ENCODE peak calls at places on chromosomes 11 and 22, in four cellular contexts. One of them, this sample, is unnamed.

GRCh38 chr22:24435861-24436351 is 8.5 kb downstream of the ADORA2A start:
- DNase-seq in AG04450: no peak
- DNase-seq in neural progenitor cell: no peak
- DNase-seq in A549: no peak
- DNase-seq in this sample: peak; percentile 42

GRCh38 chr11:62427630-62428233 is 8.9 kb downstream of the SCGB1A1 start:
- DNase-seq in neural progenitor cell: no peak
- DNase-seq in A549: no peak
- DNase-seq in AG04450: no peak
- DNase-seq in this sample: peak; percentile 62

GRCh38 chr11:61895046-61895717 is 3.8 kb upstream of the FADS3 start:
- DNase-seq in AG04450: no peak
- DNase-seq in neural progenitor cell: no peak
- DNase-seq in A549: no peak
- DNase-seq in this sample: no peak

GRCh38 chr11:108852701-108853100 is 187.8 kb downstream of the DDX10 start:
- DNase-seq in AG04450: no peak
- DNase-seq in A549: no peak
- DNase-seq in neural progenitor cell: no peak
- DNase-seq in this sample: no peak

GRCh38 chr11:62830904-62831519 is 839 bp downstream of the STX5 start:
- DNase-seq in A549: no peak
- DNase-seq in AG04450: no peak
- DNase-seq in neural progenitor cell: peak; percentile 81
- DNase-seq in this sample: no peak

GRCh38 chr11:69913591-69914285 is 94.5 kb upstream of the FGF3 start:
- DNase-seq in AG04450: no peak
- DNase-seq in A549: no peak
- DNase-seq in neural progenitor cell: no peak
- DNase-seq in this sample: no peak

GRCh38 chr11:12724301-12725046 is 50.3 kb downstream of the TEAD1 start:
- DNase-seq in AG04450: peak; percentile 83
- DNase-seq in neural progenitor cell: peak; percentile 72
- DNase-seq in A549: peak; percentile 88
- DNase-seq in this sample: peak; percentile 97

GRCh38 chr11:122656073-122656630 is 630 bp downstream of the UBASH3B start:
- DNase-seq in AG04450: no peak
- DNase-seq in neural progenitor cell: peak; percentile 82
- DNase-seq in A549: peak; percentile 53
- DNase-seq in this sample: peak; percentile 88

GRCh38 chr11:62627718-62628117 is 5.9 kb upstream of the B3GAT3 start:
- DNase-seq in A549: peak; percentile 36
- DNase-seq in neural progenitor cell: no peak
- DNase-seq in AG04450: no peak
- DNase-seq in this sample: no peak

GRCh38 chr11:14305649-14306048 is 53.3 kb downstream of the RRAS2 start:
- DNase-seq in A549: no peak
- DNase-seq in AG04450: no peak
- DNase-seq in neural progenitor cell: no peak
- DNase-seq in this sample: no peak

GRCh38 chr22:22810018-22810427 is 77.6 kb upstream of the IGLL5 start:
- DNase-seq in AG04450: no peak
- DNase-seq in A549: peak; percentile 46
- DNase-seq in neural progenitor cell: peak; percentile 82
- DNase-seq in this sample: no peak

GRCh38 chr11:75428301-75428724 is 4.7 kb downstream of the KLHL35 start:
- DNase-seq in AG04450: peak; percentile 57
- DNase-seq in A549: no peak
- DNase-seq in neural progenitor cell: peak; percentile 76
- DNase-seq in this sample: peak; percentile 94

GRCh38 chr11:76802621-76803020 is 19.5 kb downstream of the TSKU start:
- DNase-seq in neural progenitor cell: no peak
- DNase-seq in A549: peak; percentile 15
- DNase-seq in AG04450: no peak
- DNase-seq in this sample: no peak

GRCh38 chr11:115321602-115322289 is 182.5 kb downstream of the CADM1 start:
- DNase-seq in neural progenitor cell: no peak
- DNase-seq in AG04450: no peak
- DNase-seq in A549: no peak
- DNase-seq in this sample: peak; percentile 0

GRCh38 chr11:79013509-79013908 is 427.3 kb downstream of the TENM4 start:
- DNase-seq in A549: peak; percentile 1
- DNase-seq in neural progenitor cell: no peak
- DNase-seq in AG04450: no peak
- DNase-seq in this sample: peak; percentile 22

GRCh38 chr11:80103149-80103859 is 662.5 kb upstream of the TENM4 start:
- DNase-seq in A549: peak; percentile 30
- DNase-seq in AG04450: peak; percentile 79
- DNase-seq in neural progenitor cell: no peak
- DNase-seq in this sample: peak; percentile 90

GRCh38 chr11:125941606-125942275 is 4.1 kb upstream of the VSIG10L2 start:
- DNase-seq in A549: peak; percentile 28
- DNase-seq in AG04450: no peak
- DNase-seq in neural progenitor cell: peak; percentile 80
- DNase-seq in this sample: peak; percentile 10

GRCh38 chr11:123202155-123202714 is 7.2 kb upstream of the CLMP start:
- DNase-seq in A549: no peak
- DNase-seq in neural progenitor cell: peak; percentile 52
- DNase-seq in AG04450: no peak
- DNase-seq in this sample: peak; percentile 59

GRCh38 chr11:27912916-27913315 is 195.0 kb downstream of the KIF18A start:
- DNase-seq in A549: no peak
- DNase-seq in AG04450: no peak
- DNase-seq in neural progenitor cell: no peak
- DNase-seq in this sample: no peak

GRCh38 chr11:134228625-134229024 is 4.2 kb downstream of the VPS26B start:
- DNase-seq in AG04450: no peak
- DNase-seq in A549: no peak
- DNase-seq in neural progenitor cell: no peak
- DNase-seq in this sample: peak; percentile 91

GRCh38 chr11:69558519-69558941 is 77.1 kb downstream of the LINC01488 start:
- DNase-seq in neural progenitor cell: no peak
- DNase-seq in A549: no peak
- DNase-seq in AG04450: no peak
- DNase-seq in this sample: no peak

GRCh38 chr11:61776561-61777075 is 15.8 kb downstream of the TMEM258 start:
- DNase-seq in neural progenitor cell: peak; percentile 67
- DNase-seq in A549: peak; percentile 81
- DNase-seq in AG04450: peak; percentile 45
- DNase-seq in this sample: peak; percentile 59

GRCh38 chr11:31798057-31799035 is 12.8 kb downstream of the PAX6 start:
- DNase-seq in AG04450: no peak
- DNase-seq in A549: no peak
- DNase-seq in neural progenitor cell: peak; percentile 94
- DNase-seq in this sample: no peak

GRCh38 chr11:35065566-35065965 is 73.4 kb upstream of the CD44 start:
- DNase-seq in neural progenitor cell: no peak
- DNase-seq in A549: no peak
- DNase-seq in AG04450: no peak
- DNase-seq in this sample: peak; percentile 43

GRCh38 chr22:37806409-37807338 is 1.1 kb upstream of the GCAT start:
- DNase-seq in neural progenitor cell: peak; percentile 49
- DNase-seq in AG04450: no peak
- DNase-seq in A549: peak; percentile 32
- DNase-seq in this sample: peak; percentile 69

GRCh38 chr11:66625752-66626149 is 9.3 kb downstream of the RBM14 start:
- DNase-seq in neural progenitor cell: no peak
- DNase-seq in A549: no peak
- DNase-seq in AG04450: no peak
- DNase-seq in this sample: no peak

GRCh38 chr11:57634311-57634710 is 15.4 kb downstream of the YPEL4 start:
- DNase-seq in neural progenitor cell: no peak
- DNase-seq in AG04450: no peak
- DNase-seq in A549: no peak
- DNase-seq in this sample: no peak

GRCh38 chr22:24975813-24976341 is 23.4 kb downstream of the KIAA1671 start:
- DNase-seq in neural progenitor cell: peak; percentile 28
- DNase-seq in A549: no peak
- DNase-seq in AG04450: no peak
- DNase-seq in this sample: no peak

GRCh38 chr11:115676768-115677167 is 172.6 kb upstream of the CADM1 start:
- DNase-seq in neural progenitor cell: no peak
- DNase-seq in A549: no peak
- DNase-seq in AG04450: peak; percentile 56
- DNase-seq in this sample: peak; percentile 9

GRCh38 chr22:23682082-23682481 is 8.7 kb upstream of the RGL4 start:
- DNase-seq in neural progenitor cell: no peak
- DNase-seq in A549: no peak
- DNase-seq in AG04450: no peak
- DNase-seq in this sample: no peak

DNA sequence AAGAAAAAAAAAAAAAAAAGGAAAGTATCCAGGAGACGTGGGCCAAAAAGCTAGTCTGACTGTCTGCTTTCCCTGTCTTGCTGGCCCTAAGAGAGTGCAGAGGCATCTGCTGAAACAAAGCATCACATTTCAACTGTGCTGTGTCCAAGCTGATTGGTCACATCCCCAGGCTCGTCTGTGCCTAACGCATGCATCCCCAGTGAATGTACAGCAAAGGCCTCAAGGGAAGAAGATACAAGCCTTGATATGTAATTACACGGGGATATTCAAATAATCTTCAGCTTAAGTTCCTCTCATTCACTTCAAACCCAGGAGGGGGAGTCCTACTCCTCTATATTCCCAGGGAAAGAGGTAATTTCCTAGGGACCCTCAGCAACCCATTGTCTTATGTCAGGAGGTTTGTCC is 5.4 kb upstream of the SORL1 start:
- DNase-seq in neural progenitor cell: peak; percentile 51
- DNase-seq in A549: no peak
- DNase-seq in AG04450: peak; percentile 33
- DNase-seq in this sample: peak; percentile 48
- TF ChIP-seq CTCF in neural progenitor cell: peak; percentile 29
- TF ChIP-seq CTCF in A549: peak; percentile 21
- TF ChIP-seq CTCF in AG04450: peak; percentile 26
- TF ChIP-seq CTCF in this sample: no peak

DNA sequence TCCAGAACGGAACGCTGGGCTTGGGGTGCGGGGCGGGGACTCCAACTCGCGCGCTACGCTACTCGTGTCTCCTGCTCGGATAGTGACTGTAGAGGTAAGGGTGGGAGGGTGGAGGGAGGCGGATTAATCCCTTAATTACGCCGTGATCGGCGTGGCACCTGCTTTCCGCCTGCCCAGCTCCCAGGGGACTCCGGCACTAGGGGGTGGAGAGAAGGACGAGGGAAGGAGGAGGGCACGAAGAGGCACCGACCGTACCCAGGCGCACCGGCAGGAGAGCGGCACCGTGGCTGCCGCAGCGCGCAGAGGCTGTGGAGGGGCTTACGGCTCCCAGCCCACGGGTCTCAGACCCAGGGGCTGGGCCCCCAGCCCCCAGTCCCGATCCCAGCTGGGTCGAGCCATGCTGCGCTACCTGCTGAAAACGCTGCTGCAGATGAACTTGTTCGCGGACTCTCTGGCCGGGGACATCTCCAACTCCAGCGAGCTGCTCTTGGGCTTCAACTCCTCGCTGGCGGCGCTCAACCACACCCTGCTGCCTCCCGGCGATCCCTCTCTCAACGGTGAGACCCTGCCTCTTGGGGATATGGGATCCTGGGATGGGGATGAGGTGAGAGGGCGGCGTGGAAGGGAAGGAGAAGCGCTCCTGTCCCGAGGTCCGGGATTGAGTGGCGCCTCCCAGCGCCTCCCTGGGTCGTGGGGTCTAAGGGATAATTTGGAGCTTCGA is at the start of gene ROBO3:
- DNase-seq in AG04450: no peak
- DNase-seq in neural progenitor cell: peak; percentile 48
- DNase-seq in A549: no peak
- DNase-seq in this sample: peak; percentile 38
- H3K4me3 ChIP-seq in AG04450: peak within 1 kb of the TSS; percentile 31
- H3K4me3 ChIP-seq in neural progenitor cell: peak within 1 kb of the TSS; percentile 57
- H3K4me3 ChIP-seq in A549: peak within 1 kb of the TSS; percentile 40
- H3K4me3 ChIP-seq in this sample: peak within 1 kb of the TSS; percentile 21

GRCh38 chr11:118658372-118659313 is 20.8 kb downstream of the TREH start:
- DNase-seq in AG04450: no peak
- DNase-seq in A549: no peak
- DNase-seq in neural progenitor cell: no peak
- DNase-seq in this sample: peak; percentile 38
- TF ChIP-seq CTCF in AG04450: peak; percentile 36
- TF ChIP-seq CTCF in A549: no peak
- TF ChIP-seq CTCF in neural progenitor cell: no peak
- TF ChIP-seq CTCF in this sample: no peak

DNA sequence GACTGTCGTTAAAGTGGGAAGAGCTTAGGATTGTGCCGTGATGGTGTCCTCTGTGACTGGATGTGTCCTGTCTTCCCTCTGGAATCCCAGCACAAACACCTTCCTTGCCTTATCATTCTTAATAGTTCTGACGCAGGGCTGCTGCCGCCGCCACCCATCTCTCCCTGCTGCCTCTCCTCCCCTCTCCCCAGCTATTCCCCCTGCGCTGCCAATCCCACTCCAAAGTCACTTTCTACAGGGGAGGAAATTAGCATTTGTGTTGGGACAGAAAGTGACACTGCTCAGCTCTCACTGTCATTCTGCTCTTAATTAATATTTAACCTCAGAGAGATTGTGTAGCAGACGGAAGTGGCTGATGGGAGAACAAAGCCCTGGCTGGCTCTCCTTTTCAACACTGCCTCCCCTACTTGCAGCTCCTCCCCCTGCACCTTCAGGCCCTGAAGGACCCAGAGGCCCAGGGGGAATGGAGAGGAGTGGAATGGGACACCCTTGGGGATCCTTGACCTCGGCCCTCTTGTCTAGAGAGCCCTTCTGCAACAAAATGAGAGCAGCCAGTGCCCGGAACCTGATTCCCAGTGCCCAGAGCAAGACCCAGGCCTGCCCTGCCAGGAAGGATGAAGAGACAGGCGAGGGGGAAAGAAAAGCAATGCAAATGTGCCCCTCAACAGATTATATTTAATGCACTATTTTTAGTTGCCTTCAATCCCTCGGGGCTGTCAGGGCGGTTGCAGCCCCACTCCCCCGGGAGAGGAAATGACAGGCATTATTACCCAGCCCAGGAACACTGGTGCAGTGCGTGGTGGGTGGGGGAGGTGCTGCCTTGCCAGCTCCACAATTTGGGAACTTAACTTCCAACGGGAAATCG is 14.7 kb upstream of the NRGN start:
- DNase-seq in neural progenitor cell: no peak
- DNase-seq in A549: no peak
- DNase-seq in AG04450: no peak
- DNase-seq in this sample: no peak
- H3K4me3 ChIP-seq in neural progenitor cell: no peak overlapping the region
- H3K4me3 ChIP-seq in A549: no peak overlapping the region
- H3K4me3 ChIP-seq in AG04450: no peak overlapping the region
- H3K4me3 ChIP-seq in this sample: no peak overlapping the region

GRCh38 chr11:26028294-26028954 is 303.5 kb upstream of the ANO3 start:
- DNase-seq in A549: peak; percentile 12
- DNase-seq in neural progenitor cell: no peak
- DNase-seq in AG04450: peak; percentile 13
- DNase-seq in this sample: peak; percentile 80
- TF ChIP-seq CTCF in A549: no peak
- TF ChIP-seq CTCF in neural progenitor cell: no peak
- TF ChIP-seq CTCF in AG04450: no peak
- TF ChIP-seq CTCF in this sample: no peak